ENCODE peak calls at places on chromosomes 16 and 17, in four cellular contexts. I is GM12878, W is HepG2, U is K562. S is an unnamed sample.

GRCh38 chr17:46061435-46061834 is 62.4 kb downstream of the STH start:
- DNase-seq in W (no peak), U (peak; percentile 35), I (no peak), S (no peak)

GRCh38 chr17:12040478-12040877 is 19.8 kb downstream of the MAP2K4 start:
- DNase-seq in U (no peak), I (no peak), W (no peak), S (no peak)

GRCh38 chr17:77191266-77191665 is 50.5 kb downstream of the SEC14L1 start:
- DNase-seq in W (no peak), U (no peak), I (no peak), S (no peak)

GRCh38 chr17:44599298-44600175 is 42.3 kb downstream of the FZD2 start:
- DNase-seq in W (no peak), I (no peak), U (peak; percentile 30), S (no peak)

GRCh38 chr16:65318590-65319267 is 196.9 kb upstream of the CDH11 start:
- DNase-seq in I (no peak), U (no peak), W (no peak), S (no peak)

GRCh38 chr16:49859139-49859947 is 3.4 kb upstream of the ZNF423 start:
- DNase-seq in U (no peak), W (no peak), I (no peak), S (peak; percentile 38)

GRCh38 chr16:64977211-64977920 is 144.5 kb downstream of the CDH11 start:
- DNase-seq in W (no peak), U (no peak), I (no peak), S (no peak)

GRCh38 chr17:418421-418751 is 65.8 kb upstream of the RPH3AL start:
- DNase-seq in I (no peak), W (no peak), U (no peak), S (no peak)

GRCh38 chr16:55543470-55543869 is 23.0 kb upstream of the CAPNS2 start:
- DNase-seq in U (no peak), I (no peak), W (peak; percentile 35), S (no peak)

GRCh38 chr16:49924078-49924477 is 68.2 kb upstream of the ZNF423 start:
- DNase-seq in I (peak; percentile 7), U (peak; percentile 76), W (no peak), S (no peak)

GRCh38 chr16:10126686-10127085 is 55.5 kb downstream of the GRIN2A start:
- DNase-seq in W (no peak), U (no peak), I (no peak), S (no peak)

GRCh38 chr17:59409336-59410048 is 78.0 kb downstream of the YPEL2 start:
- DNase-seq in U (no peak), I (no peak), W (no peak), S (no peak)

GRCh38 chr17:48494335-48494734 is 36.5 kb downstream of the HOXB1 start:
- DNase-seq in W (no peak), I (no peak), U (no peak), S (no peak)

GRCh38 chr16:88686062-88686438 is 257 bp downstream of the SNAI3 start:
- DNase-seq in W (no peak), I (no peak), U (peak; percentile 63), S (no peak)

GRCh38 chr17:75084039-75084660 is 3.6 kb upstream of the SLC16A5 start:
- DNase-seq in W (peak; percentile 96), I (no peak), U (no peak), S (no peak)

GRCh38 chr17:70862295-70862694 is 693.0 kb downstream of the KCNJ2 start:
- DNase-seq in I (no peak), U (no peak), W (no peak), S (no peak)

GRCh38 chr16:23520500-23520899 is 10.2 kb upstream of the GGA2 start:
- DNase-seq in U (no peak), I (no peak), W (no peak), S (no peak)

GRCh38 chr16:84829168-84829965 is 9.6 kb downstream of the CRISPLD2 start:
- DNase-seq in U (no peak), I (no peak), W (no peak), S (no peak)

GRCh38 chr16:73916839-73917594 is 379.6 kb upstream of the PSMD7 start:
- DNase-seq in U (no peak), I (no peak), W (no peak), S (no peak)

GRCh38 chr17:6257339-6257738 is 177.6 kb downstream of the AIPL1 start:
- DNase-seq in W (no peak), I (no peak), U (no peak), S (no peak)

GRCh38 chr16:983044-984030 is 1.8 kb downstream of the SOX8 start:
- DNase-seq in U (no peak), W (no peak), I (no peak), S (peak; percentile 48)

GRCh38 chr16:31134625-31135534 is 647 bp downstream of the PRSS8 start:
- DNase-seq in U (no peak), W (no peak), I (no peak), S (peak; percentile 63)

GRCh38 chr17:81067331-81067730 is 32.4 kb downstream of the BAIAP2 start:
- DNase-seq in I (no peak), U (no peak), W (no peak), S (no peak)

GRCh38 chr16:30997887-30998711 is 12.3 kb downstream of the STX1B start:
- DNase-seq in U (no peak), W (peak; percentile 49), I (no peak), S (no peak)

GRCh38 chr16:23829454-23829853 is 6.3 kb upstream of the PRKCB start:
- DNase-seq in W (no peak), U (no peak), I (no peak), S (no peak)

GRCh38 chr16:8850279-8850885 is 18.4 kb downstream of the CARHSP1 start:
- DNase-seq in W (peak; percentile 91), U (no peak), I (no peak), S (peak; percentile 11)

GRCh38 chr17:7833011-7833794 is 814 bp upstream of the KDM6B start:
- DNase-seq in U (no peak), W (no peak), I (no peak), S (no peak)

GRCh38 chr16:74738134-74738541 is 36.5 kb downstream of the FA2H start:
- DNase-seq in W (no peak), I (no peak), U (peak; percentile 54), S (no peak)

GRCh38 chr17:40909755-40910154 is 24.7 kb upstream of the KRT20 start:
- DNase-seq in U (no peak), I (no peak), W (peak; percentile 63), S (no peak)

GRCh38 chr16:4607841-4608703 is 6.6 kb downstream of the UBALD1 start:
- DNase-seq in U (no peak), W (no peak), I (no peak), S (no peak)

GRCh38 chr17:66746736-66747135 is 88.2 kb upstream of the CACNG5 start:
- DNase-seq in I (no peak), W (no peak), U (no peak), S (no peak)

GRCh38 chr17:66308856-66309255 is 6.4 kb downstream of the PRKCA start:
- DNase-seq in I (no peak), W (no peak), U (no peak), S (no peak)

GRCh38 chr17:50144346-50144745 is 6.1 kb downstream of the PPP1R9B start:
- DNase-seq in I (no peak), W (no peak), U (no peak), S (no peak)

GRCh38 chr17:35627417-35627816 is 40.3 kb downstream of the AP2B1 start:
- DNase-seq in W (peak; percentile 7), U (no peak), I (no peak), S (no peak)

GRCh38 chr17:35577826-35578194 is 561 bp downstream of the PEX12 start:
- DNase-seq in W (no peak), I (no peak), U (no peak), S (no peak)

GRCh38 chr16:58128721-58129096 is 472 bp downstream of the CFAP20 start:
- DNase-seq in U (peak; percentile 58), W (no peak), I (no peak), S (peak; percentile 40)
- TF ChIP-seq CBFB in U (no peak), W (no peak), I (no peak), S (no peak)

GRCh38 chr16:11256657-11257130 is 690 bp upstream of the SOCS1 start:
- DNase-seq in I (no peak), W (no peak), U (no peak), S (peak; percentile 48)

GRCh38 chr16:11253009-11253994 is 2.7 kb downstream of the SOCS1 start:
- DNase-seq in U (no peak), W (no peak), I (no peak), S (no peak)

GRCh38 chr16:11253995-11254912 is 1.8 kb downstream of the SOCS1 start:
- DNase-seq in U (no peak), W (no peak), I (no peak), S (no peak)

GRCh38 chr16:11255737-11256656 is at the start of gene SOCS1:
- DNase-seq in U (peak; percentile 93), I (no peak), W (peak; percentile 78), S (peak; percentile 90)

DNA sequence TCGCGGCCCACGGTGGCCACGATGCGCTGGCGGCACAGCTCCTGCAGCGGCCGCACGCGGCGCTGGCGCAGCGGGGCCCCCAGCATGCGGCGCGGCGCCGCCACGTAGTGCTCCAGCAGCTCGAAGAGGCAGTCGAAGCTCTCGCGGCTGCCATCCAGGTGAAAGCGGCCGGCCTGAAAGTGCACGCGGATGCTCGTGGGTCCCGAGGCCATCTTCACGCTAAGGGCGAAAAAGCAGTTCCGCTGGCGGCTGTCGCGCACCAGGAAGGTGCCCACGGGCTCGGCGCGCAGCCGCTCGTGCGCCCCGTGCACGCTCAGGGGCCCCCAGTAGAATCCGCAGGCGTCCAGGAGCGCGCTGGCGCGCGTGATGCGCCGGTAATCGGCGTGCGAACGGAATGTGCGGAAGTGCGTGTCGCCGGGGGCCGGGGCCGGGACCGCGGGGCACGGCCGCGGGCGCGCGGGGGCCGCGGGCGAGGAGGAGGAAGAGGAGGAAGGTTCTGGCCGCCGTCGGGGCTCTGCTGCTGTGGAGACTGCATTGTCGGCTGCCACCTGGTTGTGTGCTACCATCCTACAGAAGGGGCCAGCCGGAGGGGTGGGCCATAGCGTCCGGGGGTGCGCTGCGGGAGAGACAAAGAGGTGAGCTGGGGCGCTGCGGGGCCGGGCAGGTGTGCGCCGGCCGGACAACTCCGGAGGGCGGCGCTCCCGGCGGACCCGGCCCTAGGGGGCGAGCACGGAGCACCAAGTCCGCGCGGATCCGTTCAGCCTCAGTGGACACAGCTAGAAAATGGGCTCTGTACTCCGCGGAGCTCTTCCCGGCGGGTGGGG is 879 bp downstream of the SOCS1 start:
- DNase-seq in U (peak; percentile 69), I (no peak), W (no peak), S (no peak)
- TF ChIP-seq CBFB in U (no peak), I (no peak), W (peak; percentile 11), S (no peak)

DNA sequence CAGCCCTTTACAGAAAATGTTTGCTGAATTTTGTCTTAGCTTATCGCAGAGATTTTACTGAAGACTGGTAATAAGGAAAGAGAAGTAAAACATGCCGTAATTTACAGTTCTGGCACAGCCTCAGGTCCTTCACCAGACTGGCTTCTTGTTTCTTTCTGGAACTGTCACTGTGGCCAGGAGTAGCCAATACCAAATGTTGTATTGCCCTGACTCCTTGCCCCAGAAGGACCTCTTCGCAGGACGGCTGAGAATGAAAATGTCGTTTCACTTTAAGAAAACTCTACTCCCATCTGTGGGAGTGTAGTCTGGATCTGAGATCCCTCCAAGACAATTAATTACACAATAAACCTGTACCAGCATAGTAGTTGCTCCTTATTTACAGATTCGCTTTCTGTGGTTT is 95.0 kb upstream of the GOT2 start:
- DNase-seq in I (no peak), W (no peak), U (no peak), S (no peak)
- TF ChIP-seq CBFB in I (no peak), W (no peak), U (no peak), S (no peak)

GRCh38 chr16:51431517-51432241 is 280.6 kb upstream of the SALL1 start:
- DNase-seq in I (no peak), U (no peak), W (no peak), S (no peak)
- TF ChIP-seq CBFB in I (no peak), U (no peak), W (no peak), S (no peak)